ENCODE peak calls at places on chromosome 2, in five cellular contexts. Y is SJSA1, S is Panc1, L is heart right ventricle, W is fibroblast of lung. U is an unnamed sample. For H3K27me3, the result is how much of the 10 kb centered on the place peaks cover.

GRCh38 chr2:71888741-71889445 is 258.8 kb downstream of the CYP26B1 start:
- DNase-seq in Y (no peak), S (no peak), L (no peak), W (no peak), U (no peak)

GRCh38 chr2:200741468-200742202 is 70.1 kb upstream of the BZW1 start:
- DNase-seq in Y (no peak), S (no peak), L (no peak), W (no peak), U (no peak)

GRCh38 chr2:145058457-145058856 is 538.5 kb upstream of the ZEB2 start:
- DNase-seq in Y (no peak), S (no peak), L (no peak), W (no peak), U (no peak)

GRCh38 chr2:47559079-47559684 is 156.2 kb downstream of the MSH2 start:
- DNase-seq in Y (no peak), S (no peak), L (no peak), W (no peak), U (no peak)

GRCh38 chr2:126907671-126908070 is 9.0 kb downstream of the TEX51 start:
- DNase-seq in Y (no peak), S (no peak), L (no peak), W (no peak), U (no peak)

GRCh38 chr2:145845207-145845894 is 1325.4 kb upstream of the ZEB2 start:
- DNase-seq in Y (no peak), S (no peak), L (no peak), W (peak), U (no peak)

GRCh38 chr2:117190856-117191255 is 623.6 kb upstream of the DDX18 start:
- DNase-seq in Y (no peak), S (no peak), L (no peak), W (no peak), U (no peak)

GRCh38 chr2:39618736-39619135 is 47.0 kb upstream of the TMEM178A start:
- DNase-seq in Y (no peak), S (no peak), L (no peak), W (no peak), U (no peak)

GRCh38 chr2:187499941-187500532 is 52.0 kb upstream of the CALCRL start:
- DNase-seq in Y (peak), S (peak), L (peak), W (peak), U (peak)

GRCh38 chr2:173999272-173999671 is 34.1 kb upstream of the SP3 start:
- DNase-seq in Y (no peak), S (no peak), L (peak), W (no peak), U (no peak)

GRCh38 chr2:230909841-230910545 is 15.0 kb downstream of the GPR55 start:
- DNase-seq in Y (no peak), S (no peak), L (no peak), W (no peak), U (no peak)

GRCh38 chr2:39127973-39128372 is 7.1 kb upstream of the SOS1 start:
- DNase-seq in Y (no peak), S (no peak), L (no peak), W (peak), U (no peak)

GRCh38 chr2:64514018-64514417 is 10.1 kb upstream of the AFTPH start:
- DNase-seq in Y (no peak), S (no peak), L (no peak), W (no peak), U (no peak)

GRCh38 chr2:85583667-85584353 is 421 bp upstream of the VAMP5 start:
- DNase-seq in Y (no peak), S (no peak), L (no peak), W (peak), U (no peak)

GRCh38 chr2:134739261-134739878 is 20.6 kb upstream of the TMEM163 start:
- DNase-seq in Y (no peak), S (no peak), L (no peak), W (no peak), U (no peak)

GRCh38 chr2:10086950-10087349 is 6.7 kb upstream of the CYS1 start:
- DNase-seq in Y (no peak), S (no peak), L (no peak), W (no peak), U (no peak)

GRCh38 chr2:72183466-72183865 is 35.8 kb upstream of the CYP26B1 start:
- DNase-seq in Y (no peak), S (no peak), L (no peak), W (no peak), U (no peak)

GRCh38 chr2:44237221-44237620 is 38.1 kb upstream of the SLC3A1 start:
- DNase-seq in Y (no peak), S (no peak), L (no peak), W (no peak), U (no peak)

GRCh38 chr2:143284087-143284675 is 155.0 kb downstream of the ARHGAP15 start:
- DNase-seq in Y (no peak), S (no peak), L (no peak), W (peak), U (no peak)

GRCh38 chr2:125516496-125517109 is 1139.4 kb upstream of the GYPC start:
- DNase-seq in Y (no peak), S (no peak), L (no peak), W (peak), U (no peak)

GRCh38 chr2:68827681-68828080 is 43.5 kb downstream of the BMP10 start:
- DNase-seq in Y (no peak), S (no peak), L (no peak), W (no peak), U (no peak)

GRCh38 chr2:216109962-216110614 is 940 bp downstream of the XRCC5 start:
- DNase-seq in Y (peak), S (no peak), L (no peak), W (peak), U (peak)

GRCh38 chr2:215621389-215621788 is 185.5 kb upstream of the FN1 start:
- DNase-seq in Y (no peak), S (no peak), L (no peak), W (no peak), U (no peak)

GRCh38 chr2:105321875-105322646 is 7.5 kb downstream of the TGFBRAP1 start:
- DNase-seq in Y (no peak), S (no peak), L (no peak), W (no peak), U (no peak)

GRCh38 chr2:163778045-163778753 is 42.4 kb upstream of the FIGN start:
- DNase-seq in Y (peak), S (peak), L (no peak), W (peak), U (peak)

GRCh38 chr2:42443980-42444379 is 49.8 kb downstream of the KCNG3 start:
- DNase-seq in Y (no peak), S (no peak), L (no peak), W (no peak), U (no peak)

GRCh38 chr2:69007603-69008002 is 5.4 kb upstream of the ANTXR1 start:
- DNase-seq in Y (no peak), S (no peak), L (no peak), W (peak), U (no peak)

GRCh38 chr2:58541511-58541910 is 300.4 kb upstream of the FANCL start:
- DNase-seq in Y (no peak), S (no peak), L (no peak), W (no peak), U (no peak)

GRCh38 chr2:128178144-128178649 is 87.2 kb downstream of the UGGT1 start:
- DNase-seq in Y (no peak), S (no peak), L (no peak), W (no peak), U (no peak)

GRCh38 chr2:57105694-57106093 is 921.9 kb downstream of the CCDC85A start:
- DNase-seq in Y (no peak), S (no peak), L (no peak), W (no peak), U (no peak)

GRCh38 chr2:94874277-94874997 is 3.2 kb downstream of the TEKT4 start:
- DNase-seq in Y (peak), S (peak), L (no peak), W (no peak), U (no peak)

GRCh38 chr2:179193759-179194394 is 70.8 kb downstream of the SESTD1 start:
- DNase-seq in Y (no peak), S (no peak), L (no peak), W (no peak), U (no peak)

GRCh38 chr2:102044967-102045489 is 53.3 kb downstream of the IL1R2 start:
- DNase-seq in Y (no peak), S (no peak), L (no peak), W (no peak), U (no peak)

GRCh38 chr2:172086349-172087190 is 1.3 kb downstream of the DLX1 start:
- DNase-seq in Y (no peak), S (no peak), L (no peak), W (no peak), U (no peak)

GRCh38 chr2:187575081-187576067 is 21.1 kb upstream of the TFPI start:
- DNase-seq in Y (peak), S (no peak), L (no peak), W (peak), U (peak)

GRCh38 chr2:222424729-222425671 is 657 bp downstream of the SGPP2 start:
- DNase-seq in Y (no peak), S (no peak), L (peak), W (no peak), U (no peak)
- H3K4me3 ChIP-seq in Y (no peak), S (peak), L (peak), W (no peak), U (no peak)

DNA sequence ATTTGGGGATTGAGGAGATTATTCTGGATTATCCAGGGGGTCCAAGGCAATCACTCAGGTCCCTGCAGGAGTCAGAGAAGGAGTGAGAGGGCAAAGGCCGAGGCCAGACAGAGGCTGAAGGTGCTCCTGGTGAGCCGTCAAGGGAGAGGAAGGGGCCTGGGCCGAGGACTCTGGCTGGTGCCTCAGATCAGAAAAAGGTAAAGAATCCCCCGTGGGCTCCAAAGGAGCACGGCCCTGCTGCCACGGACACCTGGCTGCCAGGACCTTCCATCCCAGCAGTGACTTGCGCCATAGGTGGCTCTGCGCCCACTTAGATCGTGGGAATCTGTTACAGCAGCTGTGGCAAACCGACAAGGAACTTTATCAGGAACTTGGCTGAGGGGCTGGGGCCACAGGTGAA is 374.8 kb upstream of the MYT1L start:
- DNase-seq in Y (no peak), S (no peak), L (no peak), W (no peak), U (no peak)
- H3K27ac ChIP-seq in Y (no peak), S (no peak), L (no peak), W (no peak), U (no peak)

DNA sequence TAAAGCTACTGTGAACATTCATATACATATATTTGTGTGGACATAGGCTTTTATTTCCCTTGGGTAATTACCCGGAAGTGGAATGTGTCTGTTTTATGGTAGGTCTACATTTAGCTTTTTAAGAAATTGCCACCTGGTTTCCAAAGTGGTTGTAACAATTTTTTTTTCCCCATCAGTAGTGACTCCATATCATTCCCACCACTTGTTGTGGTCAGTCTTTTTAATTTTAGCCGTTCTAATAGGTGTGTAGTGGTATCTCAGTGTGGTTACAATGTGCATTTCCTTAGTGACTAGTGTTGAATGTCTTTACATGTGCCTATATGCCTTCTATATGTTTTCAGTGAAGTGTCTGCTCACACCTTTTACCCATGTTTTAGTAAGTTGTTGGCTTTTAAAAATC is 60.3 kb upstream of the MAPRE3 start:
- DNase-seq in Y (no peak), S (no peak), L (no peak), W (no peak), U (no peak)
- H3K27me3 ChIP-seq in Y (half or more), S (under half), L (under half), W (under half), U (half or more)

GRCh38 chr2:152175368-152176112 is at the start of gene STAM2:
- DNase-seq in Y (peak), S (peak), L (peak), W (peak), U (peak)
- H3K4me3 ChIP-seq in Y (peak), S (peak), L (peak), W (peak), U (peak)

DNA sequence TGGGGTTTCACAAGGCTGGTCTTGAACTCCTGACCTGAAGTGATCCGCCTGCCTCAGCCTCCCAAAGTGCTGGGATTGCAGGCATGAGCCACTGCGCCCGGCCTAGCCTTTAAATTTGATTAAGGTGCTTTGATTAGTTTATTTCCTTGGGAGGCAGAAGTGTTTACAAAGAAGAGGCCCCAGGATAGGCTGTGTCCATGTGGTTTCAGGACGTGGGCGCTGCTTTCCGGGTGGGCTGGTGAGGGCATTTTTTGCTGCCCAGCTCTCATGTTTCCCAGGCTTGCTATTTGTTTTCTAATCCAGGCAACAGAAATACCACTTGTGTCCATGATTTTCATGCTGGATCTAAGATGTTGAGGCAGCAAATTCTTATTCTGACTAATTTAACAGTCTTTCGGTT is 124.2 kb downstream of the SH3RF3 start:
- DNase-seq in Y (peak), S (no peak), L (no peak), W (no peak), U (no peak)
- H3K27ac ChIP-seq in Y (peak), S (no peak), L (no peak), W (no peak), U (no peak)

DNA sequence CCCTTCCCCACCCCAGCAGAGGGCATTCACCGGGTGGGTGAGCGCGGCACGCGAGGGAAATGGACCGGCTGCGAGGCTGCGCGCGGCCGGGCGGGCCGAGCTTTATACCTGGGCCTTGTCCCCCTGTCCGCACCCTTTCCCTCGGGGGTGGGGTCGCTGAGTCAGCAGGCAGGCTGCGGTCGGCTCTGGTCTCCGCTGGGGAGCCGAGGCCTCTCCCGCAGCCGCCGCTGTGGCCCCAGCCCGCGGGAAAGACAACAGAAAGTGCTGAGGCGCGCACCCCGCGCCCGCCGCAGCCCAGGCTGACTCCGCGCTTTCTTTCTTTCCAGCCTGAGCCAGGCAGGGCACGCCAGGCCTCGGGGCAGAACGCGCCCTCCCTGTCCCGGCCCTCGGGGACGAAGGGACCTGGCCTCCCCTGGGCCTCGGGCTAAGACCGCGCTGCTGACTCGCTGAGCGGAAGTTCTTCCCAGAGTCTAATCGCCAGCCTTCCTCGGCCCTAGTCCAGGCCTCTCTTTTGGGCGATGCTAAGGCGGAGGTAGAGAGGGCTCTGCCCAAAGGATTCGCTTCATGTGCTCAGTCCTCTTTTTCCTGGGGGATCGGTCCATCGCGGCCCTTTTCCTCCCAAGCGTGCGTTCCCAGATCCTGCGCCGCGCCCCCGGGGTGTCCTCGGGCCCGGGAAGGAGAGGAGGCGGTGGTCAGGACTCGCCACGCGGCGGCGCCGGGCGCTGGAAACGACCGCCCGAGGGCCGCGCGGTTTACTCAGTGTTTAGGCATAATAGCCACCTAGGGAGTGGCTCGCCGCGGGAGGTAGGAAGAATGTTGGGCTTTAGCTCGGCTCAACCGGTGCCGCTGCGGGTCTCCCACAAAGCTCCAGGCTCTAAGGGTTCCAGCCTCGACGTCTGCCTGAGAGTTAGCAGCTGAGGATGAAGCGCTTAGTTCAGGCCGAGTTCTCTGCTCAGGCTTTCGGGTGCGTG is at the start of gene CRYBA2:
- DNase-seq in Y (peak), S (no peak), L (no peak), W (no peak), U (no peak)
- H3K27me3 ChIP-seq in Y (half or more), S (under half), L (half or more), W (half or more), U (half or more)

GRCh38 chr2:176123483-176123843 is 944 bp downstream of the HOXD9 start:
- DNase-seq in Y (no peak), S (no peak), L (no peak), W (no peak), U (no peak)
- H3K4me3 ChIP-seq in Y (peak), S (peak), L (peak), W (no peak), U (no peak)

DNA sequence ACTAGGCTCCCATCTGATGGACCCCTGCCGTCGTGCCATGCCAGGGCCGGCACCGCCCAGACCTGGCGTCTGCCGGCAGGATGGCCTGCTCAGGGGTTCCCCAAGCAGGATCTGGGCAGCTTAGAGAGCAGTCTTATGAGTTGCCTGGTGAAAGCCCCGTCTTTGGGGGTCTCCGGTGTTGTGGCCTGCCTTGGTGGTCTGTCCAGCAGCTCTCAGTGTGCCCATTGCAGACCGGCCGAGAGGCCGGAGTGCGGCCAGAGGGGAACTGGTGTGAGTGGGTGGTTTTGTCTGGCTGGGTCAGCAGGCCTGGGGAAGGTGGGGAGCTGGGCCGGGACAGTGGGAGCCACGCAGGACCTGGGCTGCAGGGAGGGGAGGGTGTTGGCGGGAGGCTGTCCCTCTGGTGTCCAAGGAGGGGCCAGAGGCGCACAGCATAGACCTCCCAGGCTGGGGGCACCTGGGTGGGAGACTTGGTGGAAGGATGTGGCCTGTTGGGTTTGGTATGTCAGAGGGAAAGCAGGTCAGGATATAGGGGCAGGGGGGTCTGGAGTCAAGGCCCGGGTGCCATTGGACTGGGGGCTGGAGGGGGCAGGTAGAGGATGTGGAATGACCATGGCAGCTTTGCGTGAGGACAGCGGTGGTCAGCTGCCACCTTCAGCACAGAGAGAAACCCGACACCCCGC is 16.5 kb downstream of the GPC1 start:
- DNase-seq in Y (no peak), S (no peak), L (peak), W (no peak), U (no peak)
- H3K27ac ChIP-seq in Y (no peak), S (peak), L (no peak), W (no peak), U (no peak)

GRCh38 chr2:118807668-118808428 is 39.6 kb downstream of the EN1 start:
- DNase-seq in Y (no peak), S (no peak), L (no peak), W (no peak), U (no peak)

GRCh38 chr2:118808429-118808809 is 39.0 kb downstream of the EN1 start:
- DNase-seq in Y (no peak), S (no peak), L (no peak), W (no peak), U (no peak)

GRCh38 chr2:118805061-118805690 is 42.3 kb downstream of the EN1 start:
- DNase-seq in Y (no peak), S (no peak), L (no peak), W (no peak), U (no peak)

GRCh38 chr2:118810766-118811165 is 36.7 kb downstream of the EN1 start:
- DNase-seq in Y (no peak), S (no peak), L (no peak), W (no peak), U (no peak)

GRCh38 chr2:118806797-118807667 is 40.4 kb downstream of the EN1 start:
- DNase-seq in Y (no peak), S (no peak), L (no peak), W (no peak), U (no peak)
- H3K27me3 ChIP-seq in Y (under half), S (under half), L (half or more), W (under half), U (under half)

U was measured in AG04450.